ENCODE peak calls at places on chromosomes 4 and X, in six cellular contexts. P is H1, K is NT2/D1, E is HepG2, G is HCT116, H is GM12878. J is an unnamed sample.

GRCh38 chr4:153521467-153521866 is 55.3 kb downstream of the TMEM131L start:
- DNase-seq in P (no peak), K (no peak), E (no peak), G (no peak), H (peak), J (no peak)

GRCh38 chr4:121256346-121256745 is 92.2 kb upstream of the TNIP3 start:
- DNase-seq in P (no peak), K (no peak), E (no peak), G (peak), H (peak), J (no peak)

GRCh38 chrX:53930513-53931380 is 113.5 kb downstream of the PHF8 start:
- DNase-seq in P (no peak), K (no peak), E (peak), G (no peak), H (no peak), J (no peak)

GRCh38 chr4:54152846-54153600 is 53.1 kb downstream of the GSX2 start:
- DNase-seq in P (no peak), K (no peak), E (no peak), G (no peak), H (no peak), J (no peak)

GRCh38 chrX:9853307-9853706 is 67.1 kb downstream of the SHROOM2 start:
- DNase-seq in P (no peak), K (no peak), E (no peak), G (no peak), H (no peak), J (no peak)

GRCh38 chr4:9996319-9997110 is 24.8 kb downstream of the SLC2A9 start:
- DNase-seq in P (no peak), K (no peak), E (no peak), G (no peak), H (no peak), J (no peak)

GRCh38 chrX:51002160-51002632 is 91.7 kb downstream of the BMP15 start:
- DNase-seq in P (no peak), K (no peak), E (no peak), G (no peak), H (no peak), J (no peak)

GRCh38 chr4:76704133-76704881 is 193.6 kb downstream of the SOWAHB start:
- DNase-seq in P (no peak), K (peak), E (no peak), G (peak), H (no peak), J (no peak)

GRCh38 chrX:115339441-115340025 is 50.0 kb downstream of the LUZP4 start:
- DNase-seq in P (no peak), K (no peak), E (no peak), G (no peak), H (no peak), J (no peak)

GRCh38 chrX:73728518-73729023 is 165.6 kb downstream of the CHIC1 start:
- DNase-seq in P (no peak), K (peak), E (no peak), G (no peak), H (no peak), J (no peak)

GRCh38 chr4:5267418-5267817 is 216.1 kb downstream of the STK32B start:
- DNase-seq in P (no peak), K (no peak), E (no peak), G (no peak), H (no peak), J (no peak)

GRCh38 chrX:84046403-84046984 is 141.5 kb downstream of the RPS6KA6 start:
- DNase-seq in P (no peak), K (peak), E (peak), G (no peak), H (no peak), J (no peak)

GRCh38 chrX:146241902-146242301 is 424.3 kb downstream of the SLITRK2 start:
- DNase-seq in P (no peak), K (no peak), E (no peak), G (no peak), H (no peak), J (no peak)

GRCh38 chrX:44570524-44570923 is 27.9 kb upstream of the FUNDC1 start:
- DNase-seq in P (no peak), K (no peak), E (no peak), G (no peak), H (no peak), J (no peak)
- TF ChIP-seq ZNF274 in P (no peak), K (no peak), E (no peak), G (no peak), H (no peak), J (no peak)

DNA sequence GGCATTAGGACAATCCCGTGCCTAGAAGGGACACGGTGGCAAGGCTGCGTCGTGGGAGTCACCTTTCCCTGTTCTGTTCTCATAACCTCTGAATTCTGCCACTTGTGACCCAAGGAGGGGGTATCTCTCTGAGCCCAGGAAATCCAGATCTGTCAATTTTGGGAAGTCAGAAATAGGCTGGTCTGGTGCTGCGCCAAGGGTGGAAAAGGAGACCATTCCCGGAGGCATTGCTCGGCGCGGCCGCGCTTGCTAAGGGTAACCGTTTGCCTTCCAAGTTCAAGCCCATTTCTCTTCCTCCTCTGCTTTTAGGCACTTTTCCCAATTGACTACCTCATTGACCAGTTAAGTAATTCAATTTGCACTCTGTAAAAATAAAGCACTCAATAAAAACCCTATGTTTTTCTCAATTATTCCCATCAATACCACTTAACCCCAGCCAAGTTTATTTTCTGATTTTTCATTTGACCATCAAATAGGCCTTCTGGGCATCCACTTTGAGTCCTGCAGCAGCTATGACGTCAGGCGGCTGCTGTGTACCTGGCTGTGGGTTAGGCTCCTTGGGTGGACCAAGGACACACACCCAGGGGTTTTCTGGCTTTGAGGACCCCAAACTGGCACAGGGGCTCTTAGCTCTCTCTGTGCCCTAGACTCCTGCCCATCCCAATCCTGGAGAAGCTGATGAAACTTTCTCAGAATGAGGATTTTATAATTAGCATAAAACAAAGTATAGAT is 12.5 kb downstream of the SORCS2 start:
- DNase-seq in P (no peak), K (no peak), E (no peak), G (no peak), H (no peak), J (no peak)
- TF ChIP-seq ZNF274 in P (no peak), K (no peak), E (no peak), G (no peak), H (no peak), J (no peak)

GRCh38 chrX:110795645-110796510 is at the start of gene CHRDL1:
- DNase-seq in P (no peak), K (peak), E (no peak), G (no peak), H (no peak), J (no peak)
- TF ChIP-seq ZNF274 in P (no peak), K (no peak), E (no peak), G (no peak), H (no peak), J (no peak)

GRCh38 chrX:77003956-77004355 is 443.2 kb upstream of the FGF16 start:
- DNase-seq in P (no peak), K (no peak), E (no peak), G (no peak), H (no peak), J (no peak)
- TF ChIP-seq ZNF274 in P (no peak), K (no peak), E (no peak), G (no peak), H (no peak), J (no peak)

GRCh38 chr4:36351082-36351666 is 69.8 kb downstream of the DTHD1 start:
- DNase-seq in P (peak), K (peak), E (peak), G (peak), H (peak), J (peak)
- TF ChIP-seq ZNF274 in P (no peak), K (no peak), E (no peak), G (no peak), H (no peak), J (no peak)

GRCh38 chrX:134969726-134970125 is 21.1 kb upstream of the SMIM10 start:
- DNase-seq in P (no peak), K (no peak), E (no peak), G (no peak), H (no peak), J (no peak)
- TF ChIP-seq ZNF274 in P (no peak), K (no peak), E (no peak), G (no peak), H (no peak), J (no peak)

DNA sequence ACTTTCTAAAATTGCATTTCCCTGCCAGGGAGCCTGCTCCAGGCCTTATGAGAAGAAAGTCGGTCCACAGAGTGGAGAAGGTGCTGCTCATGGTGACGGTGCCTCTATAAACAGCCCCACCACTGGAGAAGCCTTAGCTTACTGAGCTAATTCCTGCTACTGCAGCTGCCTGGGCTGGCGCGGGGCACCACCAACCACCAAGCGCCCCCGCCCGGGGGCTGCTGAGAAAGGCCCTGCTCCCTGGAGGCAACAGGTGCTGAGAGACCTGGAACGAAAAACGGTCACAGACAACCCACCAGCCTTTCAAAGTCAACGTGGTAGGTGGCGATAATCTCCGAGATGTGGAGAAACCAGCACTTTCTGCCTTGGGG is 2.9 kb downstream of the HCFC1 start:
- DNase-seq in P (no peak), K (no peak), E (no peak), G (no peak), H (no peak), J (no peak)
- TF ChIP-seq ZNF274 in P (no peak), K (no peak), E (no peak), G (no peak), H (no peak), J (no peak)

GRCh38 chr4:3304831-3305609 is 12.2 kb downstream of the RGS12 start:
- DNase-seq in P (no peak), K (no peak), E (no peak), G (no peak), H (no peak), J (no peak)
- TF ChIP-seq ZNF274 in P (no peak), K (no peak), E (no peak), G (no peak), H (no peak), J (no peak)

GRCh38 chr4:189792819-189793618 is 147.7 kb upstream of the FRG1 start:
- DNase-seq in P (peak), K (peak), E (peak), G (peak), H (no peak), J (peak)
- TF ChIP-seq ZNF274 in P (no peak), K (no peak), E (no peak), G (no peak), H (no peak), J (no peak)

GRCh38 chrX:110806145-110806544 is 10.5 kb upstream of the CHRDL1 start:
- DNase-seq in P (no peak), K (no peak), E (no peak), G (no peak), H (no peak), J (no peak)
- TF ChIP-seq ZNF274 in P (no peak), K (no peak), E (no peak), G (no peak), H (no peak), J (no peak)

J was measured in K562.